ENCODE peak calls at places on chromosomes 5 and 9, in seven cellular contexts. Z is astrocyte of the spinal cord; A is HL-60; C is neural progenitor cell; T is CD4-positive, alpha-beta T cell; L is GM23338; G is GM19239. H is an unnamed sample.
A peak's percentile ranks its signal among the peaks of the same experiment; 100 is the strongest.

GRCh38 chr5:82413302-82414042 is 135.3 kb upstream of the RPS23 start:
- DNase-seq in G (no peak), A (peak; percentile 7), Z (peak; percentile 96), L (no peak), T (no peak), C (no peak), H (no peak)

GRCh38 chr5:168317521-168318147 is 26.2 kb downstream of the WWC1 start:
- DNase-seq in C (peak; percentile 35), A (no peak), G (no peak), L (no peak), T (no peak), Z (peak; percentile 91), H (no peak)

GRCh38 chr9:124209279-124209678 is 48.5 kb upstream of the NEK6 start:
- DNase-seq in C (peak; percentile 72), G (no peak), L (peak; percentile 83), Z (no peak), A (no peak), T (no peak), H (no peak)

GRCh38 chr9:69397384-69398214 is 72.6 kb downstream of the ENTREP1 start:
- DNase-seq in G (no peak), A (no peak), L (no peak), T (no peak), C (no peak), Z (no peak), H (no peak)

GRCh38 chr5:91074615-91075014 is 308.5 kb downstream of the ARRDC3 start:
- DNase-seq in C (no peak), A (no peak), Z (peak; percentile 73), G (no peak), T (no peak), L (no peak), H (no peak)

GRCh38 chr9:89442981-89443817 is 54.7 kb downstream of the SEMA4D start:
- DNase-seq in T (no peak), Z (peak; percentile 12), G (no peak), A (peak; percentile 76), L (no peak), C (no peak), H (no peak)

GRCh38 chr9:95127249-95128176 is 190.0 kb downstream of the FANCC start:
- DNase-seq in A (peak; percentile 26), T (peak; percentile 72), G (peak; percentile 57), C (peak; percentile 92), Z (peak; percentile 81), L (peak; percentile 92), H (no peak)

GRCh38 chr9:15642369-15642962 is 89.6 kb downstream of the CCDC171 start:
- DNase-seq in T (no peak), L (peak; percentile 62), C (peak; percentile 45), A (no peak), G (peak; percentile 7), Z (peak; percentile 51), H (no peak)

GRCh38 chr9:19998153-19998552 is 209.3 kb upstream of the SLC24A2 start:
- DNase-seq in L (no peak), G (no peak), T (no peak), A (no peak), Z (no peak), C (no peak), H (no peak)

GRCh38 chr5:137036630-137037029 is 462.5 kb downstream of the SPOCK1 start:
- DNase-seq in G (no peak), C (peak; percentile 55), Z (no peak), A (no peak), L (peak; percentile 72), T (no peak), H (no peak)

GRCh38 chr9:134891713-134892112 is 11.1 kb downstream of the FCN2 start:
- DNase-seq in L (no peak), C (no peak), G (no peak), Z (no peak), A (no peak), T (peak; percentile 16), H (no peak)

GRCh38 chr5:157719231-157719630 is 12.0 kb upstream of the THG1L start:
- DNase-seq in Z (no peak), G (no peak), T (no peak), A (no peak), L (peak; percentile 48), C (no peak), H (no peak)

GRCh38 chr9:38417003-38417965 is 7.0 kb downstream of the IGFBPL1 start:
- DNase-seq in G (no peak), T (no peak), L (peak; percentile 89), A (no peak), C (peak; percentile 70), Z (no peak), H (no peak)

GRCh38 chr5:65480306-65480865 is 1.3 kb downstream of the ADAMTS6 start:
- DNase-seq in G (no peak), Z (peak; percentile 91), T (peak; percentile 47), C (peak; percentile 28), A (no peak), L (peak; percentile 39), H (no peak)

GRCh38 chr9:72165821-72166547 is 16.7 kb downstream of the GDA start:
- DNase-seq in C (no peak), A (no peak), Z (no peak), G (no peak), L (no peak), T (no peak), H (no peak)

GRCh38 chr9:128731093-128731492 is 7.2 kb upstream of the ZDHHC12 start:
- DNase-seq in L (no peak), C (no peak), T (no peak), Z (no peak), A (no peak), G (no peak), H (no peak)

GRCh38 chr9:96141666-96142065 is 160.3 kb downstream of the HSD17B3 start:
- DNase-seq in G (no peak), C (no peak), L (no peak), Z (no peak), T (no peak), A (no peak), H (peak; percentile 8)

GRCh38 chr5:145984072-145984471 is 47.7 kb downstream of the SH3RF2 start:
- DNase-seq in Z (no peak), G (no peak), L (no peak), T (no peak), C (no peak), A (peak; percentile 75), H (no peak)

GRCh38 chr9:109845178-109845577 is 65.2 kb downstream of the PALM2AKAP2 start:
- DNase-seq in L (no peak), G (no peak), Z (no peak), T (no peak), A (no peak), C (no peak), H (no peak)

GRCh38 chr5:61614606-61615005 is 282.5 kb downstream of the ZSWIM6 start:
- DNase-seq in C (no peak), Z (no peak), G (no peak), T (no peak), A (no peak), L (no peak), H (no peak)

GRCh38 chr5:10286552-10287227 is 21.0 kb downstream of the CMBL start:
- DNase-seq in T (no peak), C (no peak), G (no peak), L (no peak), A (no peak), Z (no peak), H (no peak)

GRCh38 chr9:20402273-20402875 is 219.9 kb downstream of the MLLT3 start:
- DNase-seq in L (no peak), Z (no peak), C (no peak), A (no peak), G (no peak), T (no peak), H (no peak)

GRCh38 chr9:86637515-86637914 is 283.3 kb upstream of the TUT7 start:
- DNase-seq in G (no peak), A (no peak), L (peak; percentile 88), Z (peak; percentile 66), C (peak; percentile 91), T (no peak), H (no peak)

GRCh38 chr5:178820001-178820400 is 39.8 kb upstream of the ZNF354B start:
- DNase-seq in T (no peak), L (no peak), C (no peak), Z (no peak), G (no peak), A (no peak), H (no peak)

GRCh38 chr9:100637787-100638186 is 59.9 kb downstream of the CAVIN4 start:
- DNase-seq in G (no peak), T (no peak), A (no peak), C (peak; percentile 74), L (peak; percentile 85), Z (no peak), H (no peak)

GRCh38 chr5:174188300-174188699 is 142.8 kb downstream of the NSG2 start:
- DNase-seq in L (no peak), G (no peak), Z (no peak), T (no peak), A (no peak), C (no peak), H (no peak)

GRCh38 chr5:171840066-171840465 is 54.4 kb downstream of the SMIM23 start:
- DNase-seq in G (no peak), Z (no peak), A (no peak), T (no peak), L (peak; percentile 39), C (peak; percentile 17), H (no peak)

GRCh38 chr9:115341401-115341800 is 223.4 kb upstream of the TNC start:
- DNase-seq in Z (no peak), L (no peak), T (no peak), G (no peak), A (no peak), C (no peak), H (no peak)

GRCh38 chr9:89508951-89509607 is 11.2 kb upstream of the SEMA4D start:
- DNase-seq in T (no peak), A (no peak), L (no peak), C (no peak), Z (no peak), G (no peak), H (no peak)

GRCh38 chr9:129194222-129194621 is 16.2 kb upstream of the IER5L start:
- DNase-seq in C (no peak), Z (no peak), T (no peak), G (no peak), A (no peak), L (no peak), H (no peak)

H was measured in NK-92 treated with Interleukin-12 subunit alpha and Interleukin-12 subunit beta, amount 100 ng/mL, for 24 hours.